ENCODE peak calls at places on chromosomes 16 and 17, in five cellular contexts. I is PC-9, R is dorsolateral prefrontal cortex, Z is upper lobe of right lung, K is RWPE1. M is an unnamed sample.

GRCh38 chr16:8718753-8719386 is 44.5 kb downstream of the ABAT start:
- DNase-seq in I (no peak), R (no peak), Z (no peak), K (no peak), M (no peak)

GRCh38 chr16:89343501-89344291 is 126.2 kb downstream of the ZNF778 start:
- DNase-seq in I (no peak), R (no peak), Z (peak; percentile 45), K (no peak), M (no peak)

GRCh38 chr16:48350716-48351115 is 34.5 kb downstream of the SIAH1 start:
- DNase-seq in I (no peak), R (no peak), Z (no peak), K (no peak), M (no peak)

GRCh38 chr16:17331071-17331521 is 139.7 kb downstream of the XYLT1 start:
- DNase-seq in I (no peak), R (no peak), Z (no peak), K (no peak), M (no peak)

GRCh38 chr16:71216714-71217113 is 13.8 kb downstream of the HYDIN start:
- DNase-seq in I (no peak), R (no peak), Z (no peak), K (no peak), M (no peak)

GRCh38 chr16:10162981-10163380 is 19.2 kb downstream of the GRIN2A start:
- DNase-seq in I (no peak), R (peak; percentile 34), Z (no peak), K (no peak), M (no peak)

GRCh38 chr17:35022536-35023063 is 40.9 kb downstream of the RFFL start:
- DNase-seq in I (no peak), R (peak; percentile 94), Z (peak; percentile 87), K (peak; percentile 73), M (no peak)

GRCh38 chr17:77572065-77572601 is 386.4 kb upstream of the TNRC6C start:
- DNase-seq in I (no peak), R (peak; percentile 57), Z (peak; percentile 33), K (no peak), M (no peak)

GRCh38 chr17:79168486-79169055 is 93.9 kb downstream of the ENGASE start:
- DNase-seq in I (no peak), R (no peak), Z (no peak), K (no peak), M (no peak)

GRCh38 chr16:13940397-13940933 is 20.5 kb downstream of the ERCC4 start:
- DNase-seq in I (no peak), R (no peak), Z (no peak), K (no peak), M (no peak)

GRCh38 chr17:6456914-6457687 is 12.8 kb downstream of the PIMREG start:
- DNase-seq in I (peak; percentile 67), R (no peak), Z (peak; percentile 38), K (peak; percentile 53), M (no peak)

GRCh38 chr16:82137819-82138177 is 32.2 kb downstream of the MPHOSPH6 start:
- DNase-seq in I (no peak), R (no peak), Z (no peak), K (no peak), M (no peak)

GRCh38 chr16:85640254-85640558 is 27.1 kb downstream of the GSE1 start:
- DNase-seq in I (no peak), R (no peak), Z (no peak), K (no peak), M (no peak)

GRCh38 chr17:50122945-50123344 is 7.0 kb downstream of the SAMD14 start:
- DNase-seq in I (no peak), R (no peak), Z (no peak), K (no peak), M (no peak)
- H3K27ac ChIP-seq in I (no peak overlapping the region), R (no peak overlapping the region), Z (peak overlapping the region; percentile 63), K (no peak overlapping the region), M (no peak overlapping the region)

GRCh38 chr16:3948378-3948995 is 68.0 kb upstream of the CREBBP start:
- DNase-seq in I (no peak), R (no peak), Z (peak; percentile 11), K (no peak), M (no peak)
- H3K27ac ChIP-seq in I (no peak overlapping the region), R (no peak overlapping the region), Z (no peak overlapping the region), K (peak overlapping the region; percentile 94), M (no peak overlapping the region)

GRCh38 chr17:61815863-61816523 is 47.3 kb downstream of the BRIP1 start:
- DNase-seq in I (no peak), R (no peak), Z (no peak), K (no peak), M (no peak)
- H3K27ac ChIP-seq in I (no peak overlapping the region), R (no peak overlapping the region), Z (no peak overlapping the region), K (no peak overlapping the region), M (no peak overlapping the region)

GRCh38 chr16:31487720-31488629 is 5.1 kb downstream of the SLC5A2 start:
- DNase-seq in I (peak; percentile 82), R (no peak), Z (peak; percentile 91), K (peak; percentile 65), M (no peak)
- H3K27ac ChIP-seq in I (no peak overlapping the region), R (no peak overlapping the region), Z (peak overlapping the region; percentile 65), K (peak overlapping the region; percentile 22), M (no peak overlapping the region)

GRCh38 chr17:75240394-75241142 is 20.8 kb downstream of the GGA3 start:
- DNase-seq in I (peak; percentile 37), R (peak; percentile 75), Z (no peak), K (no peak), M (no peak)

GRCh38 chr17:75238684-75239191 is 22.7 kb downstream of the GGA3 start:
- DNase-seq in I (peak; percentile 48), R (peak; percentile 51), Z (peak; percentile 75), K (peak; percentile 68), M (no peak)

GRCh38 chr17:75239214-75239613 is 22.2 kb downstream of the GGA3 start:
- DNase-seq in I (no peak), R (no peak), Z (no peak), K (no peak), M (no peak)

GRCh38 chr17:75241143-75241430 is 20.3 kb downstream of the GGA3 start:
- DNase-seq in I (no peak), R (no peak), Z (no peak), K (no peak), M (no peak)

GRCh38 chr17:75239778-75240393 is 21.5 kb downstream of the GGA3 start:
- DNase-seq in I (no peak), R (no peak), Z (no peak), K (no peak), M (no peak)
- H3K27ac ChIP-seq in I (no peak overlapping the region), R (peak overlapping the region; percentile 76), Z (no peak overlapping the region), K (peak overlapping the region; percentile 51), M (no peak overlapping the region)

DNA sequence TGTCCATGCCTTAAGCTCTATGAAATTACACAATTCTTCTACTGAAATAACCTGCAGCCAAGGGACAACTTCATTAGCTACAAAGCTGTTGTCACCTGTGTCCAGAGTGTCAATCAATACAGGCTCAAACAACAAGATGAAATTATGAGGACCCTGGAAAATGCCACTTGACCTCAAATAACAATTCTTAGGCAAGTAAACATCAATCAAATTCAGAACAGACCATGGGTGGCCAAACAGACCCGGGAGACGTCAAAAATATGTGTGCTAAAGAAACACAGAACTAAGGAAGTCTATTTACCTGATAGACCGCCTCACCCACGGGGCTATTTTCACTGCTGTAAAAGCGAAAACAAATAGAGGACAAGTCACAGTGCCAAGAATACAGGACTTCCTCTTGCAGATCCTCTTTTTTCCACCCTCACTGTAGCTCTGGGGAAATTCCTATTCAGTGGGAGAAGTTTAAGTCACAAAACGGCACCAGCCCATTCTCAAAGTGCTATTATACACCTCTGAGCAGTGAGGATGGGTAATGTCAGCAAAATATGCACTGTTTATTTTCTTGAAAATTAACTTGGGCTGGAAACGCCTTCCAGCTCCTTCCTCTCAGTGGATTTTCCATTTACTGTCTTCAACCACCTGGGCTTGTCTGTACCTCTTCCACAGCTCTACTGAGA is 2.7 kb downstream of the LITAF start:
- DNase-seq in I (no peak), R (no peak), Z (no peak), K (no peak), M (no peak)
- H3K27ac ChIP-seq in I (peak overlapping the region; percentile 54), R (peak overlapping the region; percentile 42), Z (peak overlapping the region; percentile 93), K (peak overlapping the region; percentile 86), M (peak overlapping the region; percentile 66)

DNA sequence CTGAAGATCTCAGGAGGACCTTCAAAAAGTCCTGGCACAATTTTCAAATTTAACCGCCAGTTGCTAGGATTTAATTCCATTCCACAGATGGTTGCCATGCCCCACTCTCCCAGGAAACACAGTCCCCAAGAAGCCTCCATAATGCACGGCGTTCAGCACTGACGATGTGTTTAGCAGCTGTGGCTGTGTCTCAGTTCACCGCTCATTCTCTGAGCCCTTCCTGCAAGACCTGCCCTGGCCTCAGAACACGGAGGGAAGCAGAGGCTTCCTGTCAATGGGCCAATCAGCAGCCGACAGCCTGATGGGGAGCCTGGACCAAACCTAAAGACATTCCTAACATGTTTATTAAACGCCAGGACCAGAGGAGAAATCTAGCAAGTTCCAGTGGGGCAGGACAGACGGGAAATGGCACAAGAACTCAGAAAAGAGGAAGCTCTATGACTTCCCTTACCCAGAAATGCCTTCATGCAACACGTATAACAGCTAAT is 4.9 kb downstream of the MYLK3 start:
- DNase-seq in I (no peak), R (peak; percentile 20), Z (peak; percentile 55), K (no peak), M (no peak)
- H3K27ac ChIP-seq in I (no peak overlapping the region), R (no peak overlapping the region), Z (no peak overlapping the region), K (no peak overlapping the region), M (no peak overlapping the region)

GRCh38 chr16:58027341-58028167 is 2.0 kb downstream of the MMP15 start:
- DNase-seq in I (peak; percentile 65), R (no peak), Z (peak; percentile 81), K (peak; percentile 70), M (no peak)
- H3K27ac ChIP-seq in I (no peak overlapping the region), R (no peak overlapping the region), Z (no peak overlapping the region), K (peak overlapping the region; percentile 81), M (no peak overlapping the region)

M was measured in epithelial cell of prostate.